ENCODE peak calls at places on chromosomes 4 and X, in seven cellular contexts. One of them, this sample, is unnamed.

GRCh38 chrX:22889824-22890223 is 109.9 kb upstream of the DDX53 start:
- DNase-seq in activated CD4-positive, alpha-beta T cell treated with anti-CD3 and anti-CD28 coated beads for 1 hour: no peak
- DNase-seq in lower leg skin: no peak
- DNase-seq in activated CD8-positive, alpha-beta memory T cell treated with anti-CD3 and anti-CD28 coated beads, Interleukin-2, amount 50 U/mL, for 4 hours: no peak
- DNase-seq in sciatic nerve: no peak
- DNase-seq in RWPE1: no peak
- DNase-seq in neural crest cell: no peak
- DNase-seq in this sample: no peak

GRCh38 chr4:157994863-157995262 is 178.0 kb downstream of the GASK1B start:
- DNase-seq in activated CD4-positive, alpha-beta T cell treated with anti-CD3 and anti-CD28 coated beads for 1 hour: no peak
- DNase-seq in lower leg skin: no peak
- DNase-seq in activated CD8-positive, alpha-beta memory T cell treated with anti-CD3 and anti-CD28 coated beads, Interleukin-2, amount 50 U/mL, for 4 hours: no peak
- DNase-seq in sciatic nerve: no peak
- DNase-seq in RWPE1: no peak
- DNase-seq in neural crest cell: no peak
- DNase-seq in this sample: no peak

GRCh38 chrX:17499512-17499911 is 124.5 kb downstream of the NHS start:
- DNase-seq in activated CD4-positive, alpha-beta T cell treated with anti-CD3 and anti-CD28 coated beads for 1 hour: no peak
- DNase-seq in lower leg skin: no peak
- DNase-seq in activated CD8-positive, alpha-beta memory T cell treated with anti-CD3 and anti-CD28 coated beads, Interleukin-2, amount 50 U/mL, for 4 hours: no peak
- DNase-seq in sciatic nerve: no peak
- DNase-seq in RWPE1: no peak
- DNase-seq in neural crest cell: no peak
- DNase-seq in this sample: no peak

GRCh38 chr4:68337004-68337403 is 12.9 kb downstream of the YTHDC1 start:
- DNase-seq in activated CD4-positive, alpha-beta T cell treated with anti-CD3 and anti-CD28 coated beads for 1 hour: no peak
- DNase-seq in lower leg skin: no peak
- DNase-seq in activated CD8-positive, alpha-beta memory T cell treated with anti-CD3 and anti-CD28 coated beads, Interleukin-2, amount 50 U/mL, for 4 hours: no peak
- DNase-seq in sciatic nerve: no peak
- DNase-seq in RWPE1: no peak
- DNase-seq in neural crest cell: no peak
- DNase-seq in this sample: no peak

GRCh38 chr4:103011378-103012025 is 8.0 kb downstream of the SLC9B1 start:
- DNase-seq in activated CD4-positive, alpha-beta T cell treated with anti-CD3 and anti-CD28 coated beads for 1 hour: no peak
- DNase-seq in lower leg skin: no peak
- DNase-seq in activated CD8-positive, alpha-beta memory T cell treated with anti-CD3 and anti-CD28 coated beads, Interleukin-2, amount 50 U/mL, for 4 hours: no peak
- DNase-seq in sciatic nerve: no peak
- DNase-seq in RWPE1: peak
- DNase-seq in neural crest cell: no peak
- DNase-seq in this sample: no peak

GRCh38 chrX:130173190-130173895 is 1.6 kb downstream of the RAB33A start:
- DNase-seq in activated CD4-positive, alpha-beta T cell treated with anti-CD3 and anti-CD28 coated beads for 1 hour: no peak
- DNase-seq in lower leg skin: peak
- DNase-seq in activated CD8-positive, alpha-beta memory T cell treated with anti-CD3 and anti-CD28 coated beads, Interleukin-2, amount 50 U/mL, for 4 hours: no peak
- DNase-seq in sciatic nerve: no peak
- DNase-seq in RWPE1: no peak
- DNase-seq in neural crest cell: no peak
- DNase-seq in this sample: peak

GRCh38 chr4:14333616-14334015 is 668.7 kb upstream of the CPEB2 start:
- DNase-seq in activated CD4-positive, alpha-beta T cell treated with anti-CD3 and anti-CD28 coated beads for 1 hour: no peak
- DNase-seq in lower leg skin: no peak
- DNase-seq in activated CD8-positive, alpha-beta memory T cell treated with anti-CD3 and anti-CD28 coated beads, Interleukin-2, amount 50 U/mL, for 4 hours: no peak
- DNase-seq in sciatic nerve: no peak
- DNase-seq in RWPE1: peak
- DNase-seq in neural crest cell: no peak
- DNase-seq in this sample: no peak

GRCh38 chr4:118746251-118746919 is 61.2 kb downstream of the METTL14 start:
- DNase-seq in activated CD4-positive, alpha-beta T cell treated with anti-CD3 and anti-CD28 coated beads for 1 hour: no peak
- DNase-seq in lower leg skin: no peak
- DNase-seq in activated CD8-positive, alpha-beta memory T cell treated with anti-CD3 and anti-CD28 coated beads, Interleukin-2, amount 50 U/mL, for 4 hours: no peak
- DNase-seq in sciatic nerve: no peak
- DNase-seq in RWPE1: no peak
- DNase-seq in neural crest cell: no peak
- DNase-seq in this sample: no peak

GRCh38 chr4:82787342-82787741 is 11.3 kb downstream of the SCD5 start:
- DNase-seq in activated CD4-positive, alpha-beta T cell treated with anti-CD3 and anti-CD28 coated beads for 1 hour: no peak
- DNase-seq in lower leg skin: no peak
- DNase-seq in activated CD8-positive, alpha-beta memory T cell treated with anti-CD3 and anti-CD28 coated beads, Interleukin-2, amount 50 U/mL, for 4 hours: no peak
- DNase-seq in sciatic nerve: no peak
- DNase-seq in RWPE1: peak
- DNase-seq in neural crest cell: no peak
- DNase-seq in this sample: no peak

GRCh38 chr4:183431614-183432013 is 12.8 kb upstream of the CDKN2AIP start:
- DNase-seq in activated CD4-positive, alpha-beta T cell treated with anti-CD3 and anti-CD28 coated beads for 1 hour: no peak
- DNase-seq in lower leg skin: no peak
- DNase-seq in activated CD8-positive, alpha-beta memory T cell treated with anti-CD3 and anti-CD28 coated beads, Interleukin-2, amount 50 U/mL, for 4 hours: no peak
- DNase-seq in sciatic nerve: no peak
- DNase-seq in RWPE1: no peak
- DNase-seq in neural crest cell: no peak
- DNase-seq in this sample: no peak

GRCh38 chr4:66590488-66591215 is 920.4 kb upstream of the EPHA5 start:
- DNase-seq in activated CD4-positive, alpha-beta T cell treated with anti-CD3 and anti-CD28 coated beads for 1 hour: no peak
- DNase-seq in lower leg skin: no peak
- DNase-seq in activated CD8-positive, alpha-beta memory T cell treated with anti-CD3 and anti-CD28 coated beads, Interleukin-2, amount 50 U/mL, for 4 hours: no peak
- DNase-seq in sciatic nerve: no peak
- DNase-seq in RWPE1: no peak
- DNase-seq in neural crest cell: no peak
- DNase-seq in this sample: no peak

GRCh38 chr4:1449833-1450741 is 43.8 kb upstream of the NKX1-1 start:
- DNase-seq in activated CD4-positive, alpha-beta T cell treated with anti-CD3 and anti-CD28 coated beads for 1 hour: peak
- DNase-seq in lower leg skin: no peak
- DNase-seq in activated CD8-positive, alpha-beta memory T cell treated with anti-CD3 and anti-CD28 coated beads, Interleukin-2, amount 50 U/mL, for 4 hours: no peak
- DNase-seq in sciatic nerve: peak
- DNase-seq in RWPE1: no peak
- DNase-seq in neural crest cell: no peak
- DNase-seq in this sample: peak

GRCh38 chrX:329291-329910 is 10.8 kb upstream of the GTPBP6 start:
- DNase-seq in activated CD4-positive, alpha-beta T cell treated with anti-CD3 and anti-CD28 coated beads for 1 hour: no peak
- DNase-seq in lower leg skin: no peak
- DNase-seq in activated CD8-positive, alpha-beta memory T cell treated with anti-CD3 and anti-CD28 coated beads, Interleukin-2, amount 50 U/mL, for 4 hours: peak
- DNase-seq in sciatic nerve: peak
- DNase-seq in RWPE1: no peak
- DNase-seq in neural crest cell: no peak
- DNase-seq in this sample: no peak

GRCh38 chr4:78254893-78255292 is 197.8 kb downstream of the FRAS1 start:
- DNase-seq in activated CD4-positive, alpha-beta T cell treated with anti-CD3 and anti-CD28 coated beads for 1 hour: no peak
- DNase-seq in lower leg skin: no peak
- DNase-seq in activated CD8-positive, alpha-beta memory T cell treated with anti-CD3 and anti-CD28 coated beads, Interleukin-2, amount 50 U/mL, for 4 hours: no peak
- DNase-seq in sciatic nerve: no peak
- DNase-seq in RWPE1: no peak
- DNase-seq in neural crest cell: no peak
- DNase-seq in this sample: no peak

GRCh38 chr4:183860726-183861125 is 44.4 kb upstream of the STOX2 start:
- DNase-seq in activated CD4-positive, alpha-beta T cell treated with anti-CD3 and anti-CD28 coated beads for 1 hour: no peak
- DNase-seq in lower leg skin: no peak
- DNase-seq in activated CD8-positive, alpha-beta memory T cell treated with anti-CD3 and anti-CD28 coated beads, Interleukin-2, amount 50 U/mL, for 4 hours: no peak
- DNase-seq in sciatic nerve: no peak
- DNase-seq in RWPE1: peak
- DNase-seq in neural crest cell: no peak
- DNase-seq in this sample: no peak

GRCh38 chr4:174580597-174580996 is 58.3 kb upstream of the HPGD start:
- DNase-seq in activated CD4-positive, alpha-beta T cell treated with anti-CD3 and anti-CD28 coated beads for 1 hour: no peak
- DNase-seq in lower leg skin: no peak
- DNase-seq in activated CD8-positive, alpha-beta memory T cell treated with anti-CD3 and anti-CD28 coated beads, Interleukin-2, amount 50 U/mL, for 4 hours: no peak
- DNase-seq in sciatic nerve: no peak
- DNase-seq in RWPE1: no peak
- DNase-seq in neural crest cell: no peak
- DNase-seq in this sample: no peak

GRCh38 chr4:145132521-145133098 is 34.5 kb downstream of the ABCE1 start:
- DNase-seq in activated CD4-positive, alpha-beta T cell treated with anti-CD3 and anti-CD28 coated beads for 1 hour: no peak
- DNase-seq in lower leg skin: no peak
- DNase-seq in activated CD8-positive, alpha-beta memory T cell treated with anti-CD3 and anti-CD28 coated beads, Interleukin-2, amount 50 U/mL, for 4 hours: no peak
- DNase-seq in sciatic nerve: no peak
- DNase-seq in RWPE1: no peak
- DNase-seq in neural crest cell: no peak
- DNase-seq in this sample: no peak

GRCh38 chr4:181870326-181870725 is 372.9 kb upstream of the TENM3 start:
- DNase-seq in activated CD4-positive, alpha-beta T cell treated with anti-CD3 and anti-CD28 coated beads for 1 hour: no peak
- DNase-seq in lower leg skin: no peak
- DNase-seq in activated CD8-positive, alpha-beta memory T cell treated with anti-CD3 and anti-CD28 coated beads, Interleukin-2, amount 50 U/mL, for 4 hours: no peak
- DNase-seq in sciatic nerve: no peak
- DNase-seq in RWPE1: no peak
- DNase-seq in neural crest cell: no peak
- DNase-seq in this sample: no peak

GRCh38 chr4:82706349-82707000 is 92.1 kb downstream of the SCD5 start:
- DNase-seq in activated CD4-positive, alpha-beta T cell treated with anti-CD3 and anti-CD28 coated beads for 1 hour: no peak
- DNase-seq in lower leg skin: no peak
- DNase-seq in activated CD8-positive, alpha-beta memory T cell treated with anti-CD3 and anti-CD28 coated beads, Interleukin-2, amount 50 U/mL, for 4 hours: no peak
- DNase-seq in sciatic nerve: no peak
- DNase-seq in RWPE1: no peak
- DNase-seq in neural crest cell: no peak
- DNase-seq in this sample: no peak

GRCh38 chrX:74119016-74119910 is 184.7 kb upstream of the ZCCHC13 start:
- DNase-seq in activated CD4-positive, alpha-beta T cell treated with anti-CD3 and anti-CD28 coated beads for 1 hour: no peak
- DNase-seq in lower leg skin: no peak
- DNase-seq in activated CD8-positive, alpha-beta memory T cell treated with anti-CD3 and anti-CD28 coated beads, Interleukin-2, amount 50 U/mL, for 4 hours: no peak
- DNase-seq in sciatic nerve: no peak
- DNase-seq in RWPE1: peak
- DNase-seq in neural crest cell: no peak
- DNase-seq in this sample: no peak

GRCh38 chr4:97643179-97643578 is 500.1 kb downstream of the STPG2 start:
- DNase-seq in activated CD4-positive, alpha-beta T cell treated with anti-CD3 and anti-CD28 coated beads for 1 hour: no peak
- DNase-seq in lower leg skin: no peak
- DNase-seq in activated CD8-positive, alpha-beta memory T cell treated with anti-CD3 and anti-CD28 coated beads, Interleukin-2, amount 50 U/mL, for 4 hours: no peak
- DNase-seq in sciatic nerve: no peak
- DNase-seq in RWPE1: peak
- DNase-seq in neural crest cell: no peak
- DNase-seq in this sample: no peak

GRCh38 chr4:176052744-176053143 is 12.9 kb upstream of the WDR17 start:
- DNase-seq in activated CD4-positive, alpha-beta T cell treated with anti-CD3 and anti-CD28 coated beads for 1 hour: no peak
- DNase-seq in lower leg skin: no peak
- DNase-seq in activated CD8-positive, alpha-beta memory T cell treated with anti-CD3 and anti-CD28 coated beads, Interleukin-2, amount 50 U/mL, for 4 hours: no peak
- DNase-seq in sciatic nerve: no peak
- DNase-seq in RWPE1: no peak
- DNase-seq in neural crest cell: no peak
- DNase-seq in this sample: no peak

GRCh38 chrX:117990438-117990837 is 126.2 kb downstream of the KLHL13 start:
- DNase-seq in activated CD4-positive, alpha-beta T cell treated with anti-CD3 and anti-CD28 coated beads for 1 hour: no peak
- DNase-seq in lower leg skin: no peak
- DNase-seq in activated CD8-positive, alpha-beta memory T cell treated with anti-CD3 and anti-CD28 coated beads, Interleukin-2, amount 50 U/mL, for 4 hours: no peak
- DNase-seq in sciatic nerve: no peak
- DNase-seq in RWPE1: peak
- DNase-seq in neural crest cell: no peak
- DNase-seq in this sample: no peak

GRCh38 chr4:168304744-168305459 is 13.7 kb downstream of the DDX60 start:
- DNase-seq in activated CD4-positive, alpha-beta T cell treated with anti-CD3 and anti-CD28 coated beads for 1 hour: no peak
- DNase-seq in lower leg skin: no peak
- DNase-seq in activated CD8-positive, alpha-beta memory T cell treated with anti-CD3 and anti-CD28 coated beads, Interleukin-2, amount 50 U/mL, for 4 hours: no peak
- DNase-seq in sciatic nerve: no peak
- DNase-seq in RWPE1: peak
- DNase-seq in neural crest cell: no peak
- DNase-seq in this sample: no peak

GRCh38 chr4:2352729-2353221 is 65.7 kb downstream of the ZFYVE28 start:
- DNase-seq in activated CD4-positive, alpha-beta T cell treated with anti-CD3 and anti-CD28 coated beads for 1 hour: no peak
- DNase-seq in lower leg skin: no peak
- DNase-seq in activated CD8-positive, alpha-beta memory T cell treated with anti-CD3 and anti-CD28 coated beads, Interleukin-2, amount 50 U/mL, for 4 hours: peak
- DNase-seq in sciatic nerve: peak
- DNase-seq in RWPE1: no peak
- DNase-seq in neural crest cell: no peak
- DNase-seq in this sample: no peak

GRCh38 chrX:12370444-12371089 is 232.3 kb downstream of the FRMPD4 start:
- DNase-seq in activated CD4-positive, alpha-beta T cell treated with anti-CD3 and anti-CD28 coated beads for 1 hour: no peak
- DNase-seq in lower leg skin: no peak
- DNase-seq in activated CD8-positive, alpha-beta memory T cell treated with anti-CD3 and anti-CD28 coated beads, Interleukin-2, amount 50 U/mL, for 4 hours: no peak
- DNase-seq in sciatic nerve: no peak
- DNase-seq in RWPE1: no peak
- DNase-seq in neural crest cell: no peak
- DNase-seq in this sample: no peak